ENCODE peak calls at places on chromosomes 5 and 9, in five cellular contexts. One of them, this sample, is unnamed.

GRCh38 chr5:149775785-149776184 is 45.7 kb downstream of the PPARGC1B start:
- DNase-seq in GM03348: no peak
- DNase-seq in activated effector memory CD4-positive, alpha-beta T cell treated with anti-CD3 and anti-CD28 coated beads, Interleukin-2, amount 50 U/mL, for 16 hours: no peak
- DNase-seq in AML-193: peak; percentile 38
- DNase-seq in ACHN: peak; percentile 40
- DNase-seq in this sample: no peak

GRCh38 chr9:95139121-95139520 is 178.4 kb downstream of the FANCC start:
- DNase-seq in activated effector memory CD4-positive, alpha-beta T cell treated with anti-CD3 and anti-CD28 coated beads, Interleukin-2, amount 50 U/mL, for 16 hours: no peak
- DNase-seq in GM03348: no peak
- DNase-seq in ACHN: no peak
- DNase-seq in AML-193: no peak
- DNase-seq in this sample: no peak

GRCh38 chr5:140806834-140807775 is at the start of gene PCDHA4:
- DNase-seq in GM03348: no peak
- DNase-seq in AML-193: no peak
- DNase-seq in ACHN: no peak
- DNase-seq in activated effector memory CD4-positive, alpha-beta T cell treated with anti-CD3 and anti-CD28 coated beads, Interleukin-2, amount 50 U/mL, for 16 hours: no peak
- DNase-seq in this sample: peak; percentile 65

GRCh38 chr9:135474915-135475314 is 4.7 kb upstream of the PPP1R26 start:
- DNase-seq in ACHN: peak; percentile 5
- DNase-seq in GM03348: no peak
- DNase-seq in AML-193: no peak
- DNase-seq in activated effector memory CD4-positive, alpha-beta T cell treated with anti-CD3 and anti-CD28 coated beads, Interleukin-2, amount 50 U/mL, for 16 hours: peak; percentile 72
- DNase-seq in this sample: peak; percentile 80

GRCh38 chr9:27365977-27366376 is 69.0 kb upstream of the EQTN start:
- DNase-seq in activated effector memory CD4-positive, alpha-beta T cell treated with anti-CD3 and anti-CD28 coated beads, Interleukin-2, amount 50 U/mL, for 16 hours: no peak
- DNase-seq in ACHN: no peak
- DNase-seq in GM03348: peak; percentile 7
- DNase-seq in AML-193: no peak
- DNase-seq in this sample: no peak

GRCh38 chr9:130860458-130861316 is 25.6 kb downstream of the ABL1 start:
- DNase-seq in GM03348: peak; percentile 90
- DNase-seq in ACHN: peak; percentile 95
- DNase-seq in activated effector memory CD4-positive, alpha-beta T cell treated with anti-CD3 and anti-CD28 coated beads, Interleukin-2, amount 50 U/mL, for 16 hours: no peak
- DNase-seq in AML-193: no peak
- DNase-seq in this sample: peak; percentile 87

GRCh38 chr9:20611751-20612287 is 10.5 kb downstream of the MLLT3 start:
- DNase-seq in GM03348: peak; percentile 33
- DNase-seq in ACHN: no peak
- DNase-seq in AML-193: peak; percentile 53
- DNase-seq in activated effector memory CD4-positive, alpha-beta T cell treated with anti-CD3 and anti-CD28 coated beads, Interleukin-2, amount 50 U/mL, for 16 hours: no peak
- DNase-seq in this sample: no peak

GRCh38 chr5:145697251-145698016 is 137.7 kb downstream of the PRELID2 start:
- DNase-seq in AML-193: peak; percentile 55
- DNase-seq in GM03348: peak; percentile 15
- DNase-seq in activated effector memory CD4-positive, alpha-beta T cell treated with anti-CD3 and anti-CD28 coated beads, Interleukin-2, amount 50 U/mL, for 16 hours: no peak
- DNase-seq in ACHN: peak; percentile 41
- DNase-seq in this sample: no peak

GRCh38 chr9:99595796-99596195 is 225.9 kb upstream of the NR4A3 start:
- DNase-seq in AML-193: no peak
- DNase-seq in activated effector memory CD4-positive, alpha-beta T cell treated with anti-CD3 and anti-CD28 coated beads, Interleukin-2, amount 50 U/mL, for 16 hours: no peak
- DNase-seq in ACHN: no peak
- DNase-seq in GM03348: no peak
- DNase-seq in this sample: no peak

GRCh38 chr9:35518212-35518917 is 28.5 kb downstream of the RUSC2 start:
- DNase-seq in GM03348: peak; percentile 72
- DNase-seq in AML-193: no peak
- DNase-seq in activated effector memory CD4-positive, alpha-beta T cell treated with anti-CD3 and anti-CD28 coated beads, Interleukin-2, amount 50 U/mL, for 16 hours: no peak
- DNase-seq in ACHN: peak; percentile 97
- DNase-seq in this sample: no peak

GRCh38 chr9:136994180-136994884 is 2.0 kb downstream of the CLIC3 start:
- DNase-seq in activated effector memory CD4-positive, alpha-beta T cell treated with anti-CD3 and anti-CD28 coated beads, Interleukin-2, amount 50 U/mL, for 16 hours: no peak
- DNase-seq in GM03348: no peak
- DNase-seq in AML-193: no peak
- DNase-seq in ACHN: no peak
- DNase-seq in this sample: no peak

GRCh38 chr9:335373-335772 is 120.7 kb downstream of the DOCK8 start:
- DNase-seq in ACHN: no peak
- DNase-seq in activated effector memory CD4-positive, alpha-beta T cell treated with anti-CD3 and anti-CD28 coated beads, Interleukin-2, amount 50 U/mL, for 16 hours: no peak
- DNase-seq in GM03348: no peak
- DNase-seq in AML-193: no peak
- DNase-seq in this sample: no peak

This sample was measured in upper lobe of right lung.